ENCODE peak calls at places on chromosome 11, in seven cellular contexts. W is CD4-positive, alpha-beta T cell; J is IMR-90; G is epithelial cell of esophagus; L is body of pancreas; H is astrocyte; V is omental fat pad. N is an unnamed sample.

GRCh38 chr11:11478021-11478420 is 125.0 kb upstream of the CSNK2A3 start:
- DNase-seq in W (no peak), J (no peak), G (peak; percentile 72), L (no peak), H (no peak), V (no peak), N (no peak)

GRCh38 chr11:66851698-66852465 is 5.0 kb upstream of the LRFN4 start:
- DNase-seq in W (no peak), J (no peak), G (no peak), L (no peak), H (no peak), V (no peak), N (no peak)

GRCh38 chr11:122069946-122070345 is 46.1 kb downstream of the BLID start:
- DNase-seq in W (no peak), J (peak; percentile 91), G (peak; percentile 56), L (peak; percentile 30), H (peak; percentile 91), V (peak; percentile 28), N (no peak)

GRCh38 chr11:61555051-61555969 is 25.6 kb downstream of the SYT7 start:
- DNase-seq in W (no peak), J (no peak), G (no peak), L (no peak), H (no peak), V (no peak), N (no peak)

GRCh38 chr11:130037881-130038601 is 31.7 kb upstream of the APLP2 start:
- DNase-seq in W (no peak), J (no peak), G (peak; percentile 61), L (no peak), H (peak; percentile 75), V (no peak), N (no peak)

GRCh38 chr11:9263840-9264380 is 1.2 kb downstream of the DENND5A start:
- DNase-seq in W (no peak), J (peak; percentile 30), G (no peak), L (no peak), H (no peak), V (no peak), N (no peak)

GRCh38 chr11:129277216-129277838 is 85.2 kb upstream of the ARHGAP32 start:
- DNase-seq in W (no peak), J (peak; percentile 20), G (peak; percentile 27), L (no peak), H (no peak), V (no peak), N (no peak)

GRCh38 chr11:64566915-64567882 is 23.8 kb upstream of the SLC22A12 start:
- DNase-seq in W (no peak), J (no peak), G (no peak), L (no peak), H (no peak), V (no peak), N (no peak)

GRCh38 chr11:127445476-127445875 is 444.9 kb upstream of the KIRREL3 start:
- DNase-seq in W (no peak), J (no peak), G (no peak), L (no peak), H (no peak), V (no peak), N (no peak)

GRCh38 chr11:3088806-3089205 is 31.6 kb upstream of the CARS1 start:
- DNase-seq in W (no peak), J (no peak), G (no peak), L (no peak), H (no peak), V (no peak), N (no peak)

GRCh38 chr11:128341280-128341679 is 246.1 kb downstream of the ETS1 start:
- DNase-seq in W (peak; percentile 44), J (no peak), G (peak; percentile 61), L (no peak), H (no peak), V (no peak), N (no peak)

DNA sequence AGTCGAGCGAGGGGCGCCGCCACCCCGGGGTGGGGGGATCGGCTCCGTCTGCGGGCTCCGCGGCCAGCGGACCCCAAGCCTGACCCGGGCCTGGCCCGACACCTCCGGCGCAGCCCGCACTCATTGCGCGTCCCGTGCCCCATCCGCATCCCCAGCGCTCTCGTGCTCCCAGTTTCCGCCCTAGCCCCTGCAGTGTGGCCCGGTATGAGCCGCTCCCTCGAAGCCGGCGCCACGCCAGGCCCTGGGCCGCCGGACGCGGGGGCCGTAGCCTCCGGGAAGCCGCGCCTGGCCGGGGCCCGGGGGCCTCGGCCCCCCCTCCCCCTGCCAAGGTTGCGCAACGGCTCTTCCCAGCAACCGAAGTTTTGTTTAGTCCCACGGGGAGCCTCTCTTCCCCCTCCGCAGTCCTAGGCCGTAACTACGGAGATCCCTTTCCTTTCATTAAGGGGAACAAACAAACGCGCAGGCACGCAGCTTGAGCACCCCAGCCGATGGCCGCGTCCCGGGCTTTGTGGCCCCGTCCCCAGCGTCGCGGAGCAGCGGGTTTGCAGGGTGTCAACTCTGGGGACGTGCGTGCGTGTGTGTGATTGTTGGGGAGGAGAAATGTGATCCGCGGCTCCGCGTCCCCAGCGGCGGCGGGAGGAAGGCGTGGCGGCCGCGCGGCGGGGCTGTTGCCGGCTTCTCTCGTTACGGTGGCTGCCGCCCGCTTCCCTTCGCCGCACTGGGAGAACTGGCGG is 883 bp downstream of the HIPK3 start:
- DNase-seq in W (peak; percentile 60), J (peak; percentile 83), G (peak; percentile 78), L (peak; percentile 87), H (peak; percentile 66), V (peak; percentile 60), N (no peak)
- TF ChIP-seq CTCF in W (no peak), J (peak; percentile 19), G (peak; percentile 10), L (peak; percentile 65), H (no peak), V (no peak), N (no peak)

GRCh38 chr11:120207517-120207916 is 3.3 kb upstream of the OAF start:
- DNase-seq in W (no peak), J (no peak), G (no peak), L (no peak), H (no peak), V (no peak), N (no peak)
- TF ChIP-seq CTCF in W (no peak), J (no peak), G (no peak), L (no peak), H (no peak), V (no peak), N (no peak)

GRCh38 chr11:32334822-32335221 is 100.5 kb downstream of the WT1 start:
- DNase-seq in W (no peak), J (no peak), G (peak; percentile 24), L (peak; percentile 19), H (no peak), V (no peak), N (no peak)
- TF ChIP-seq CTCF in W (no peak), J (peak; percentile 4), G (no peak), L (peak; percentile 7), H (no peak), V (no peak), N (peak; percentile 48)

DNA sequence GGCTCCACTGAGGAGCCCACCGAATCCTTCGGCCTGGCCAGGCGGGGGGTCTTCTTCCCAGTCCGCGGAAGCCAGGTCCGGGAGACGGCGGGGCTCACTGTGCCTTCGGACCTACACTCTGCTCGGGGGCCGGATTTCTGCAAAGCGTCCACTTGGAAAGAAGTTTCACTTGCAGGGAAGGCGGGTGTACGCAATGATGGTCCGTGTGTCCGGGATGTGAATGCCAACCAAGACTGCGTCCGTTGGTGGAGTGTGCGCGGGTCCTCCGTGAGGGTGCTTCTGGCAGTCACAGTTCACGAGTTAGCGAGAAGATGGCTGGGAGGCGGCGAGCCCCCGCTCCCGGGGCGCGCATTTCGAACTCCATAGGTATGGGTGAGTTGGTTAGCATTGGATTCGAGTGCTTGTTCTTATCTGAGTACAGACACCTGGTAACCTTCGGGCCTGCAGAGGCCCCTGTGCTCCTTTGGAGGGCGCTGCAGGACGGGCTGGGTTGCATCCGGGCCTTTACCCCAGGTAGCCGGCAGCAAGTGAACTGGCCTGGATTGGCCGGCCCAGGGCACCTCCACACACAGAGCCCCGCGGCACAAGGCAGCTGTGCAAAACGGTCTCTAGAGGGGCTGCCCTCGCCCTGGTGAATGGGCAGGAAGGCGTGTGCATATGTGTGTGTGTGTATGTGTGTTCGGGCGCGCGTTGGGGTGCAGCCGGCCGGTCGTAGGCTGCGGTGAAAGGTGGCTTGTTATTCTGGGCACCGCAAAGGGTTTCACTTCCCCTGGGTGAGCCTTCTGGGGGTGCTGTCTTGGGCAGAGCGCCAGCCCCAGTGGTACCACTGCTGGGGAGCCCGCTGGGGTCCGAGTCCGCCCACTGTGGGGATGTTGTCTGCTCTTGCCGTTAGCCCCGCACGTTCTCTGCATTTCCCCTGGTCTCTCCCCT is 13.3 kb upstream of the CYP2R1 start:
- DNase-seq in W (peak; percentile 60), J (peak; percentile 10), G (peak; percentile 18), L (peak; percentile 86), H (peak; percentile 15), V (no peak), N (no peak)
- TF ChIP-seq CTCF in W (peak; percentile 77), J (peak; percentile 28), G (peak; percentile 40), L (peak; percentile 60), H (no peak), V (no peak), N (peak; percentile 18)

GRCh38 chr11:111370902-111371578 is 8.0 kb downstream of the POU2AF1 start:
- DNase-seq in W (no peak), J (no peak), G (peak; percentile 59), L (no peak), H (no peak), V (no peak), N (no peak)
- TF ChIP-seq CTCF in W (no peak), J (no peak), G (no peak), L (no peak), H (no peak), V (no peak), N (no peak)

GRCh38 chr11:109791337-109791736 is 301.9 kb upstream of the ZC3H12C start:
- DNase-seq in W (no peak), J (no peak), G (no peak), L (no peak), H (no peak), V (no peak), N (no peak)
- TF ChIP-seq CTCF in W (no peak), J (no peak), G (no peak), L (no peak), H (no peak), V (no peak), N (no peak)

GRCh38 chr11:16133867-16134266 is 222.5 kb downstream of the SOX6 start:
- DNase-seq in W (no peak), J (no peak), G (no peak), L (no peak), H (no peak), V (no peak), N (no peak)
- TF ChIP-seq CTCF in W (no peak), J (no peak), G (no peak), L (no peak), H (no peak), V (no peak), N (no peak)

DNA sequence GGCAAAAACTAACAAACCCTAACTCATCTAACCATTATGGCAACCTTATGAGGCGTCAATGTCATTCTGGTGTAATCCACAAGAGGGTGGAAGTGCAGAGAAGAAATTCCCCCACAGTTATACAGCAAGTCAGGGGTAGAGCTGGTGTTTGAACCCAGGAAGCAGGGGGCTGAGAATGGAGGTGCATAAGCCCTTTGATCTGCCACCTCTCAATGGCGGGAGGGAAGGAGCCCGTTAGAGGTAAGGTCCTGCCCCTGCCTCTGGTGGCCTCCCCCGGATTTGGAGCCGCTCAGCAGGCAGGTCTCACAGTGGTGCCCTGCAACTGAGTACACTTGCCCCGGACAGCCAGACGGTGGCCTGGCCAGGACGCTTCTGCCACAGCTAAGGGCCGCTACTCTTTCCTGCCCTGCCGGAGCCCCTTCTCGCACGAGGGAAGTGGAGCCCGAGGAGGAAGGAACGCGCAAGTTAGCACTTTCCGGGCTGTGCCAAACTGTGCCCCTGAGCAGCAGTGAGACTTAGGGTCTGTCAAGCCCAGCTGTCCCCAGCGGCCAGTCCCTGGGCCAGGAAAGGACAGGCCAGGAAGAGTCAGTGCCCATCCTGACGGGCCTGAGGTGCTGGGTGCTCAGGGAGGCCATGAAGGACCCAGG is 1.1 kb downstream of the FXYD2 start:
- DNase-seq in W (peak; percentile 29), J (no peak), G (no peak), L (peak; percentile 15), H (no peak), V (peak; percentile 19), N (no peak)
- TF ChIP-seq CTCF in W (peak; percentile 38), J (no peak), G (peak; percentile 24), L (peak; percentile 35), H (no peak), V (no peak), N (peak; percentile 17)

N was measured in HFF-Myc.